ENCODE peak calls at places on chromosomes 7 and 10, in five cellular contexts. U, J, L, Y and E are unnamed samples.
A peak's percentile ranks its signal among the peaks of the same experiment; 100 is the strongest.

GRCh38 chr7:45968856-45969536 is 47.9 kb upstream of the IGFBP3 start:
- DNase-seq in U (no peak), J (no peak), L (no peak), Y (no peak), E (no peak)

GRCh38 chr10:28367865-28368541 is 65.1 kb upstream of the MPP7 start:
- DNase-seq in U (no peak), J (peak; percentile 85), L (no peak), Y (no peak), E (peak; percentile 6)

GRCh38 chr10:122298206-122298597 is 27.1 kb downstream of the BTBD16 start:
- DNase-seq in U (no peak), J (no peak), L (no peak), Y (no peak), E (no peak)

GRCh38 chr10:43210556-43210955 is 56.3 kb downstream of the RASGEF1A start:
- DNase-seq in U (no peak), J (no peak), L (no peak), Y (no peak), E (no peak)

GRCh38 chr10:13270877-13271551 is 28.9 kb downstream of the PHYH start:
- DNase-seq in U (peak; percentile 4), J (no peak), L (no peak), Y (no peak), E (no peak)

GRCh38 chr10:11846542-11846941 is 23.4 kb downstream of the PROSER2 start:
- DNase-seq in U (no peak), J (no peak), L (no peak), Y (no peak), E (no peak)

GRCh38 chr10:22980822-22981221 is 53.0 kb downstream of the ARMC3 start:
- DNase-seq in U (no peak), J (no peak), L (no peak), Y (no peak), E (no peak)

GRCh38 chr7:2710256-2710655 is 22.3 kb downstream of the AMZ1 start:
- DNase-seq in U (no peak), J (no peak), L (no peak), Y (no peak), E (peak; percentile 63)

GRCh38 chr10:103854265-103854686 is 1.1 kb downstream of the SH3PXD2A start:
- DNase-seq in U (peak; percentile 85), J (no peak), L (no peak), Y (no peak), E (no peak)

GRCh38 chr10:104054430-104054829 is 31.2 kb downstream of the COL17A1 start:
- DNase-seq in U (no peak), J (no peak), L (no peak), Y (no peak), E (no peak)

GRCh38 chr7:111229951-111230350 is 139.0 kb downstream of the LRRN3 start:
- DNase-seq in U (peak; percentile 16), J (no peak), L (no peak), Y (no peak), E (no peak)

GRCh38 chr7:68288099-68288498 is 1291.5 kb downstream of the TYW1 start:
- DNase-seq in U (no peak), J (no peak), L (no peak), Y (no peak), E (no peak)

GRCh38 chr10:5288359-5288758 is 76.4 kb upstream of the UCN3 start:
- DNase-seq in U (no peak), J (no peak), L (no peak), Y (no peak), E (no peak)

GRCh38 chr10:86950349-86950748 is 7.1 kb downstream of the MMRN2 start:
- DNase-seq in U (no peak), J (peak; percentile 39), L (no peak), Y (no peak), E (no peak)

GRCh38 chr10:49518566-49518965 is 20.4 kb downstream of the ERCC6 start:
- DNase-seq in U (no peak), J (no peak), L (no peak), Y (no peak), E (no peak)

GRCh38 chr7:99218406-99219184 is 10.7 kb upstream of the KPNA7 start:
- DNase-seq in U (no peak), J (no peak), L (no peak), Y (no peak), E (peak; percentile 52)

GRCh38 chr10:30986027-30986672 is 45.5 kb downstream of the ZNF438 start:
- DNase-seq in U (no peak), J (no peak), L (peak; percentile 61), Y (no peak), E (no peak)

GRCh38 chr7:15648461-15648961 is 38.0 kb downstream of the MEOX2 start:
- DNase-seq in U (no peak), J (no peak), L (no peak), Y (no peak), E (no peak)

GRCh38 chr10:119250641-119251314 is 43.4 kb downstream of the GRK5 start:
- DNase-seq in U (peak; percentile 37), J (no peak), L (peak; percentile 94), Y (no peak), E (no peak)

GRCh38 chr10:44413416-44413815 is 28.5 kb upstream of the CXCL12 start:
- DNase-seq in U (no peak), J (no peak), L (no peak), Y (no peak), E (no peak)

GRCh38 chr10:49737474-49738201 is 24.5 kb downstream of the OGDHL start:
- DNase-seq in U (no peak), J (no peak), L (no peak), Y (no peak), E (no peak)

GRCh38 chr10:103428989-103429643 is 23.1 kb downstream of the CALHM2 start:
- DNase-seq in U (no peak), J (peak; percentile 33), L (no peak), Y (no peak), E (peak; percentile 21)

GRCh38 chr10:27451054-27451453 is 53.0 kb upstream of the RAB18 start:
- DNase-seq in U (no peak), J (no peak), L (no peak), Y (no peak), E (no peak)

GRCh38 chr7:28674359-28674782 is 262.1 kb downstream of the CREB5 start:
- DNase-seq in U (peak; percentile 70), J (no peak), L (no peak), Y (no peak), E (no peak)

GRCh38 chr7:107041097-107041496 is 3.4 kb upstream of the PRKAR2B start:
- DNase-seq in U (no peak), J (no peak), L (no peak), Y (no peak), E (no peak)

GRCh38 chr10:97573021-97573420 is 442 bp downstream of the ANKRD2 start:
- DNase-seq in U (no peak), J (no peak), L (no peak), Y (no peak), E (no peak)

GRCh38 chr10:97575101-97575668 is 2.6 kb downstream of the ANKRD2 start:
- DNase-seq in U (peak; percentile 61), J (no peak), L (no peak), Y (no peak), E (no peak)

GRCh38 chr10:97574374-97575100 is 2.0 kb downstream of the ANKRD2 start:
- DNase-seq in U (peak; percentile 95), J (no peak), L (peak; percentile 94), Y (peak; percentile 35), E (no peak)

GRCh38 chr10:97572214-97572989 is at the start of gene ANKRD2:
- DNase-seq in U (peak; percentile 91), J (peak; percentile 23), L (peak; percentile 53), Y (peak; percentile 36), E (peak; percentile 61)

GRCh38 chr10:97573672-97574071 is 1.1 kb downstream of the ANKRD2 start:
- DNase-seq in U (no peak), J (no peak), L (no peak), Y (no peak), E (no peak)
- H3K4me3 ChIP-seq in U (no peak overlapping the region), J (no peak overlapping the region), L (no peak overlapping the region), Y (no peak overlapping the region), E (no peak overlapping the region)

DNA sequence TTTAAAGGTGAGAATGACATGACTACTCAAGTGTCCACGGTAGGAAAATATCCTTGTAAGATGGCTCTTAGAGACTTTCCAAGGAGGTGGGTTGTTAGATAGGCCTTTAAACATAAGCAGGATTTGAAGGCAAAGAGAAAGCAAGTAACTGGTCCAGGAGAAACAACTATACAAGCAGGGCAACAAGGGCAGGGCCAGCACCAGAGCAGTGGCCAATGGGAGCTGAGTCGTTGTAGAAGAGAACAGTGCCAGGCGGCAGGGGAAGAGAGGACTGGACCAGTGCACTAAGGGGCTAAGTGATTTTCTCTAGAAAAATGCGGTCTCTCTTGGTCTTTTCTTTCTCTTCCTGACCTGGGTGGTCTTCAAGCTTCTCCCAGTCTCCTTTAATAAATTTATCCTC is 94.9 kb downstream of the GLI3 start:
- DNase-seq in U (no peak), J (no peak), L (no peak), Y (no peak), E (no peak)
- H3K27ac ChIP-seq in U (no peak overlapping the region), J (no peak overlapping the region), L (no peak overlapping the region), Y (no peak overlapping the region), E (no peak overlapping the region)

DNA sequence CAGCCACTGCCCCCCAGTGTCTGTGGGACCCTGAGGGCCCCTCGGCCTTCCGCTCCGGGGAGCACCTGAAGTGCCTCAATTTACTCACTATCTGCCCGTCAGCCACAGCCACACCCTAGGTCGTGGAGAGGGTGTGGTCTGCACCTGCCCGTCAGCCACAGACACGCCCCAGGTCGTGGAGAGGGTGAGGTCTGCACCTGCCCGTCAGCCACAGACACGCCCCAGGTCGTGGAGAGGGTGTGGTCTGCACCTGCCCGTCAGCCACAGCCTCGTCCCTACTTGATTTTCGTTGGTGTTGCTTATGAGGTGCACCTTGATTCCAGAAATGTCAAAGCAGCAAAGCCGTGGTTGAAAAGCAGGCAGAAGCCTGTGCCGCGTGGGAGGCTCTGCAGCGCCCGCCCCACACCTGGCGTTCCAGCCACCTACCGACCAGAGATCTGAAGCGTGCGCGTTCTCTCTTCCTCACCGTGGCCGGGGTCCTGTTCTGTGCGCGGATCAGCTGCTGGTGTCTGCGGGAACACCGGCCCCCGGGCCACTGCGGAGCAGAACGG is 101.6 kb downstream of the DYNC2I1 start:
- DNase-seq in U (no peak), J (peak; percentile 23), L (no peak), Y (no peak), E (peak; percentile 10)
- H3K4me3 ChIP-seq in U (no peak overlapping the region), J (peak overlapping the region; percentile 52), L (peak overlapping the region; percentile 32), Y (peak overlapping the region; percentile 34), E (peak overlapping the region; percentile 59)

GRCh38 chr7:116505278-116505677 is 5.7 kb downstream of the CAV2 start:
- DNase-seq in U (no peak), J (no peak), L (no peak), Y (no peak), E (no peak)

GRCh38 chr7:116501425-116502167 is 2.1 kb downstream of the CAV2 start:
- DNase-seq in U (no peak), J (no peak), L (no peak), Y (no peak), E (no peak)

GRCh38 chr7:116505823-116506222 is 6.3 kb downstream of the CAV2 start:
- DNase-seq in U (no peak), J (no peak), L (no peak), Y (no peak), E (no peak)

GRCh38 chr7:116502201-116503096 is 2.9 kb downstream of the CAV2 start:
- DNase-seq in U (no peak), J (no peak), L (no peak), Y (no peak), E (no peak)

DNA sequence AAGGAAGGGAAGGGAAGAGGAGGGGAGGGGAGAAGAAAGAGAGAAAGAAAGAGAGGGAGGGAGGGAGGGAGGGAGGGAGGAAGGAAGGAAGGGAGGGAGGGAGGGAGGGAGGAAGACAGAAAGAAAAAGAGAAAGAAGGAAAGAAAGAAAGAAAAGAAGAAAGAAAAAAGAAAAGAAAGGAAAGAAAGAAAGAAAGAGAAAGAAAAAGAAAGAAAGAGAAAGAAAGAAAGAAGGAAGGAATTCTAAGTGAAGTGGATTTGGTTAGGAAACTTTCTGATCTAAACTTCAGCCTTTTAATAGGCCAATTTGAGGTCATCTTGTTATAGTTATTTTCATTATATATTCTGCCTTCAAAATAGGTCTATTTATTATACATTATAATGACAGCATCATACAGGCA is 4.3 kb downstream of the CAV2 start:
- DNase-seq in U (no peak), J (no peak), L (no peak), Y (no peak), E (no peak)
- H3K27ac ChIP-seq in U (no peak overlapping the region), J (no peak overlapping the region), L (peak overlapping the region; percentile 100), Y (peak overlapping the region; percentile 40), E (no peak overlapping the region)